ENCODE peak calls at places on chromosomes 13 and 19, in nine cellular contexts. E, H, W, O, I, K, Y, F and S are unnamed samples.

GRCh38 chr13:20826810-20827560 is 53.2 kb upstream of the EEF1AKMT1 start:
- DNase-seq in I (no peak), W (no peak), F (no peak), E (no peak), H (no peak), Y (no peak), O (no peak), K (no peak), S (no peak)

GRCh38 chr13:47672982-47673670 is 327.9 kb downstream of the SUCLA2 start:
- DNase-seq in K (no peak), I (no peak), W (no peak), Y (no peak), E (no peak), O (no peak), F (peak; percentile 1), H (no peak), S (no peak)

GRCh38 chr19:2055871-2056809 is 5.1 kb upstream of the MKNK2 start:
- DNase-seq in W (no peak), O (peak; percentile 92), F (peak; percentile 61), I (peak; percentile 92), H (peak; percentile 62), Y (peak; percentile 79), E (peak; percentile 74), K (no peak), S (no peak)

GRCh38 chr19:33304760-33305647 is 2.7 kb upstream of the CEBPA start:
- DNase-seq in Y (no peak), W (no peak), I (peak; percentile 46), K (no peak), O (peak; percentile 56), E (peak; percentile 80), H (no peak), F (no peak), S (peak; percentile 56)

GRCh38 chr13:54934121-54934520 is 1905.5 kb downstream of the OLFM4 start:
- DNase-seq in I (no peak), Y (no peak), O (no peak), E (no peak), F (no peak), H (no peak), K (no peak), W (no peak), S (no peak)

GRCh38 chr19:27966390-27966816 is 1246.5 kb downstream of the UQCRFS1 start:
- DNase-seq in W (no peak), F (peak; percentile 5), Y (no peak), O (peak; percentile 18), K (no peak), H (no peak), E (no peak), I (no peak), S (no peak)

GRCh38 chr13:21481359-21481758 is 22.3 kb upstream of the ZDHHC20 start:
- DNase-seq in F (peak; percentile 16), I (no peak), Y (no peak), O (no peak), E (no peak), W (no peak), K (no peak), H (no peak), S (no peak)

GRCh38 chr13:20728579-20729300 is 25.2 kb downstream of the IL17D start:
- DNase-seq in O (no peak), W (no peak), F (no peak), H (no peak), Y (no peak), E (no peak), I (no peak), K (no peak), S (no peak)

GRCh38 chr13:71902676-71903075 is 35.7 kb upstream of the DACH1 start:
- DNase-seq in E (no peak), W (no peak), I (no peak), H (no peak), Y (no peak), O (no peak), F (no peak), K (no peak), S (no peak)

GRCh38 chr13:38998739-38999138 is 8.1 kb upstream of the STOML3 start:
- DNase-seq in O (peak; percentile 88), K (no peak), H (no peak), F (no peak), W (no peak), I (no peak), Y (no peak), E (no peak), S (no peak)

GRCh38 chr13:93769607-93770006 is 543.0 kb downstream of the GPC6 start:
- DNase-seq in F (no peak), I (no peak), H (no peak), W (no peak), E (no peak), K (no peak), O (no peak), Y (no peak), S (no peak)

GRCh38 chr19:58123354-58123753 is 25.3 kb upstream of the ZSCAN18 start:
- DNase-seq in O (no peak), I (no peak), W (no peak), H (no peak), F (no peak), E (no peak), K (no peak), Y (no peak), S (no peak)

GRCh38 chr13:28100149-28101121 is at the start of gene FLT3:
- DNase-seq in H (peak; percentile 82), Y (no peak), W (no peak), F (peak; percentile 59), K (no peak), I (no peak), E (peak; percentile 62), O (peak; percentile 5), S (no peak)

GRCh38 chr13:33543631-33544030 is 258.1 kb upstream of the STARD13 start:
- DNase-seq in W (no peak), H (no peak), F (no peak), K (no peak), E (no peak), I (no peak), Y (no peak), O (peak; percentile 7), S (no peak)

GRCh38 chr13:98075048-98075447 is 67.8 kb upstream of the FARP1 start:
- DNase-seq in W (no peak), O (no peak), I (no peak), K (no peak), Y (no peak), F (no peak), E (no peak), H (no peak), S (no peak)

GRCh38 chr19:55344444-55344843 is 4.8 kb downstream of the KMT5C start:
- DNase-seq in I (no peak), Y (no peak), K (no peak), H (no peak), W (no peak), O (no peak), E (no peak), F (peak; percentile 91), S (no peak)

DNA sequence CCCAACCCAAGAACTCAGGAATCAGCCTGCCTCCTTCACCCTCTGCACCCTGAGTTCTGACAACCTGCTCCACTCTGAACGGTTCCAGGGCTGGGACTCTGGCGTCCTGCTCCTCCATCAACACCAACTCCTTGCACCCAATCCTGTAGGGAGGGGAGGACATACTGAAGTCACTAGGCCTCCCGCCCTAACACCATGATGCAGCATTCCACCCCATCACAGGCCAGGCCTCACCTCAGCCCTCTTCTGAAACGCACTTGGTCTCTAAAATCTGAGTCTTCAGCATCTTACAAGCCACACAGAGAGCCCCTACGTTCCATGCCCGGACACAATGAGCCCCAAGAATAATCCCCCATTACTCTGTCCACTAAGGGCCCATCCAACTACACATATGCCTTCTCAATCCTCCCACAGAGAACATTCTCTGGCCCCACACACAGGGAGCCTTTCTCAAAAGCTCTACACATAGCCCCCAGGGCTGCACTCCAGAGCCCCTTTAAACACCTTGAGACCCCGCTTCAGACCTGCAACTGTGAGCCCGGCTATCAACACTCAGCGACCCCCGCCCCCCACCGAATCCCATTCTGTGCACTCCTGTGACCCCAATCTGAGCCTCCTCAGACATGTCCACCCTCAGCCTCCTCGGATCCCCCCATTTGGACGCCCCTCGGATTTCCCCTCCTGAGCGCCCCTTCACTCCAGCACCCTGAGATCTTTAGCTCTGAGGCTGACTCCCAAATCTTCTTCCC is 559 bp downstream of the ALKBH6 start:
- DNase-seq in W (no peak), F (no peak), H (no peak), O (peak; percentile 58), E (no peak), K (no peak), Y (no peak), I (no peak), S (no peak)
- TF ChIP-seq EP300 in W (no peak), F (no peak), H (no peak), O (no peak), E (no peak), K (no peak), Y (no peak), I (no peak), S (no peak)

GRCh38 chr19:3135961-3136683 is at the start of gene GNA15:
- DNase-seq in F (no peak), K (no peak), H (no peak), I (no peak), E (peak; percentile 62), O (no peak), Y (no peak), W (no peak), S (no peak)
- TF ChIP-seq EP300 in F (no peak), K (no peak), H (no peak), I (no peak), E (no peak), O (no peak), Y (no peak), W (no peak), S (no peak)

GRCh38 chr19:925912-926594 is at the start of gene ARID3A:
- DNase-seq in K (no peak), I (peak; percentile 84), E (peak; percentile 71), W (no peak), Y (no peak), O (no peak), F (peak; percentile 88), H (no peak), S (no peak)
- TF ChIP-seq EP300 in K (no peak), I (no peak), E (no peak), W (no peak), Y (no peak), O (no peak), F (no peak), H (no peak), S (no peak)

GRCh38 chr19:29586401-29586800 is 19.7 kb upstream of the POP4 start:
- DNase-seq in O (no peak), I (no peak), W (no peak), F (no peak), Y (no peak), K (no peak), H (no peak), E (no peak), S (no peak)

GRCh38 chr19:29590278-29590677 is 15.8 kb upstream of the POP4 start:
- DNase-seq in I (no peak), K (no peak), W (no peak), F (no peak), H (no peak), O (no peak), E (no peak), Y (no peak), S (no peak)

GRCh38 chr19:29588095-29588494 is 18.0 kb upstream of the POP4 start:
- DNase-seq in W (no peak), E (no peak), Y (no peak), I (no peak), F (no peak), H (no peak), O (no peak), K (no peak), S (no peak)

GRCh38 chr19:29587059-29587458 is 19.0 kb upstream of the POP4 start:
- DNase-seq in O (no peak), K (no peak), F (no peak), E (no peak), I (no peak), H (no peak), Y (no peak), W (no peak), S (no peak)

GRCh38 chr19:29587518-29587986 is 18.5 kb upstream of the POP4 start:
- DNase-seq in K (no peak), Y (no peak), W (no peak), I (no peak), E (peak; percentile 19), O (no peak), F (no peak), H (no peak), S (no peak)
- TF ChIP-seq EP300 in K (no peak), Y (no peak), W (no peak), I (no peak), E (no peak), O (no peak), F (no peak), H (no peak), S (no peak)